ENCODE peak calls at places on chromosome 18, in four cellular contexts. H, I, C and M are unnamed samples.

GRCh38 chr18:68417826-68418225 is 297.1 kb downstream of the TMX3 start:
- DNase-seq in C (no peak), I (no peak), H (no peak), M (no peak)

GRCh38 chr18:77702686-77703085 is 453.0 kb downstream of the GALR1 start:
- DNase-seq in C (peak; percentile 54), H (no peak), I (no peak), M (no peak)

GRCh38 chr18:50870138-50870845 is 8.6 kb upstream of the ME2 start:
- DNase-seq in I (no peak), C (no peak), H (no peak), M (no peak)

GRCh38 chr18:67194886-67195285 is 321.6 kb downstream of the DSEL start:
- DNase-seq in C (no peak), H (no peak), I (no peak), M (no peak)

GRCh38 chr18:71114550-71115210 is 825.8 kb downstream of the SOCS6 start:
- DNase-seq in C (no peak), I (no peak), H (no peak), M (no peak)

GRCh38 chr18:51724790-51725721 is 527.6 kb upstream of the MEX3C start:
- DNase-seq in C (no peak), H (no peak), I (no peak), M (no peak)

GRCh38 chr18:56522826-56523225 is 115.6 kb downstream of the TXNL1 start:
- DNase-seq in C (no peak), I (no peak), H (no peak), M (no peak)

GRCh38 chr18:78849458-78849857 is 130.2 kb upstream of the SALL3 start:
- DNase-seq in I (no peak), H (no peak), C (no peak), M (no peak)

GRCh38 chr18:10791141-10791808 is 265.4 kb downstream of the NAPG start:
- DNase-seq in H (no peak), C (no peak), I (no peak), M (no peak)

GRCh38 chr18:22297008-22297407 is 120.7 kb downstream of the CTAGE1 start:
- DNase-seq in H (no peak), C (no peak), I (no peak), M (no peak)

GRCh38 chr18:34758378-34758948 is 48.4 kb downstream of the DTNA start:
- DNase-seq in C (no peak), H (no peak), I (no peak), M (no peak)

GRCh38 chr18:10798727-10799435 is 273.1 kb downstream of the NAPG start:
- DNase-seq in H (peak; percentile 45), C (no peak), I (no peak), M (no peak)

GRCh38 chr18:55753643-55754255 is 165.8 kb upstream of the TCF4 start:
- DNase-seq in I (no peak), H (no peak), C (no peak), M (no peak)

GRCh38 chr18:70337139-70337972 is 48.5 kb downstream of the SOCS6 start:
- DNase-seq in C (no peak), H (no peak), I (no peak), M (no peak)

GRCh38 chr18:76265375-76266225 is 229.4 kb downstream of the ZNF516 start:
- DNase-seq in I (no peak), C (no peak), H (no peak), M (no peak)

GRCh38 chr18:8400193-8400752 is 209.0 kb upstream of the RAB12 start:
- DNase-seq in C (no peak), I (no peak), H (no peak), M (no peak)

GRCh38 chr18:45497595-45498269 is 117.5 kb upstream of the SLC14A2 start:
- DNase-seq in C (no peak), I (no peak), H (no peak), M (no peak)

GRCh38 chr18:26429535-26429934 is 118.8 kb downstream of the KCTD1 start:
- DNase-seq in C (no peak), H (no peak), I (peak; percentile 51), M (no peak)

GRCh38 chr18:32566960-32567359 is 96.3 kb upstream of the GAREM1 start:
- DNase-seq in H (no peak), I (no peak), C (no peak), M (no peak)

GRCh38 chr18:61833978-61834377 is 58.8 kb downstream of the RNF152 start:
- DNase-seq in H (no peak), C (no peak), I (no peak), M (no peak)
- TF ChIP-seq CTCF in H (no peak), C (no peak), I (no peak), M (no peak)

DNA sequence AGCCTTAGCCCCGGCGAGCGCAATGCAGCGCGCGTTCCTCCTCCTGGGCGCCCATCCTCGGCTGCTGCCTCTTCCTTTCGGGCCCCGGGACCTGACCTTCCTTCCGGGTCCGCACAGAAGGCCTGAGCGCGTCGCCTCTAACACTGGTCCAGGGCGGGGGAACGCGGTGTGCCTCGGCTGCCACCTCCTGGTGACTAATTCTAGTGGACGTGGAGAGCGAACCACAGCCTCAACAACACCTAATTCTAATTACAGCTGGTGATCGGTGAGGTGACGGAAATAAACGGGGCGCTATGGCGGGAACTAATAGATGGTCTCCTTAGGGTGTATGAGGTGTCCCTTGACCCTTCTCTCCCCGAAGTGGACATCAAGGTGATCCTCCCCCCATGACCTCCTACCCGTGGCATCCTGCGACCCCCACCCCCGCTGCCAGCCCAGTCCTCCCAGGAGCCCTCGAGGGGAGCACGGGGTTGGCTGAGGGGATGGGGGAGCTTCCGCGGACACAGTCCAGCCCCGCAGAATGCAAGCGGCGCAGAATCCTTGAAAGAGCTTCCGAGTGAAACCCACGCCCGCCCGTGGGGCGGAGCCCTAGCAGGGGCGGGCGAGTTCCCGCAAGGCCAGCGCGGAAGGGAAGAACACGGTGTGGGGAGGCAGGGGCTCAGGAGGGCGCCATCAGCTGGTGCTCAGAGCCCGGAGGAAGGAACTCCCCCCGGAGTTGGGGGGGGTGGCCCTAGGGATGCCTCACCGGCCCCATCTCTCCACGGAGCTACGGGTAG is 12.8 kb upstream of the HMSD start:
- DNase-seq in C (peak; percentile 97), I (peak; percentile 85), H (peak; percentile 87), M (peak; percentile 78)
- TF ChIP-seq CTCF in C (peak; percentile 78), I (peak; percentile 72), H (peak; percentile 66), M (peak; percentile 82)

GRCh38 chr18:47773931-47774330 is 156.5 kb downstream of the SMAD2 start:
- DNase-seq in H (no peak), I (no peak), C (no peak), M (no peak)
- TF ChIP-seq CTCF in H (no peak), I (no peak), C (no peak), M (no peak)

GRCh38 chr18:48949606-48950535 is 894 bp downstream of the SMAD7 start:
- DNase-seq in C (peak; percentile 56), H (peak; percentile 58), I (no peak), M (no peak)

GRCh38 chr18:48950536-48951447 is at the start of gene SMAD7:
- DNase-seq in H (no peak), C (peak; percentile 30), I (no peak), M (no peak)

GRCh38 chr18:48952287-48953095 is 1.7 kb upstream of the SMAD7 start:
- DNase-seq in I (peak; percentile 94), H (peak; percentile 82), C (peak; percentile 75), M (peak; percentile 85)

GRCh38 chr18:48953096-48953706 is 2.4 kb upstream of the SMAD7 start:
- DNase-seq in I (no peak), H (no peak), C (no peak), M (no peak)

GRCh38 chr18:48951448-48952286 is 902 bp upstream of the SMAD7 start:
- DNase-seq in H (peak; percentile 88), I (peak; percentile 94), C (peak; percentile 89), M (peak; percentile 84)
- TF ChIP-seq CTCF in H (peak; percentile 10), I (peak; percentile 42), C (no peak), M (peak; percentile 59)